ENCODE peak calls at places on chromosomes 12 and 14, in eight cellular contexts. G is stomach, S is Panc1, I is transverse colon, R is endothelial cell of umbilical vein, P is HCT116, U is GM12891, A is spleen. K is an unnamed sample.

GRCh38 chr14:54568821-54569591 is 2.1 kb downstream of the SAMD4A start:
- DNase-seq in G (no peak), S (no peak), I (peak), R (no peak), P (no peak), U (no peak), A (no peak), K (no peak)

GRCh38 chr12:80551897-80552296 is 107.9 kb downstream of the PTPRQ start:
- DNase-seq in G (no peak), S (no peak), I (no peak), R (peak), P (peak), U (no peak), A (no peak), K (no peak)

GRCh38 chr14:69151458-69152180 is 1.3 kb downstream of the DCAF5 start:
- DNase-seq in G (peak), S (no peak), I (peak), R (peak), P (peak), U (peak), A (peak), K (peak)

GRCh38 chr12:55705802-55706402 is 1.8 kb downstream of the ITGA7 start:
- DNase-seq in G (no peak), S (no peak), I (no peak), R (no peak), P (no peak), U (no peak), A (peak), K (no peak)

GRCh38 chr12:51847830-51848727 is at the start of gene FIGNL2:
- DNase-seq in G (no peak), S (no peak), I (no peak), R (peak), P (no peak), U (no peak), A (no peak), K (no peak)

GRCh38 chr14:75363570-75364227 is 64.1 kb upstream of the JDP2 start:
- DNase-seq in G (no peak), S (no peak), I (no peak), R (no peak), P (no peak), U (no peak), A (no peak), K (no peak)

GRCh38 chr12:88172844-88173407 is 30.8 kb downstream of the TMTC3 start:
- DNase-seq in G (no peak), S (no peak), I (no peak), R (peak), P (no peak), U (no peak), A (no peak), K (no peak)

GRCh38 chr12:10406725-10407124 is 2.8 kb downstream of the KLRC4 start:
- DNase-seq in G (no peak), S (no peak), I (no peak), R (no peak), P (no peak), U (no peak), A (no peak), K (no peak)

GRCh38 chr14:74083784-74084276 is 423 bp downstream of the ALDH6A1 start:
- DNase-seq in G (no peak), S (no peak), I (no peak), R (no peak), P (no peak), U (no peak), A (peak), K (no peak)

GRCh38 chr14:31326111-31326510 is 94.2 kb downstream of the HEATR5A start:
- DNase-seq in G (no peak), S (peak), I (no peak), R (peak), P (peak), U (no peak), A (no peak), K (no peak)

GRCh38 chr12:113214938-113215400 is 6.3 kb upstream of the TPCN1 start:
- DNase-seq in G (no peak), S (no peak), I (peak), R (peak), P (peak), U (no peak), A (no peak), K (no peak)

GRCh38 chr12:123363743-123364531 is 710 bp downstream of the SBNO1 start:
- DNase-seq in G (peak), S (no peak), I (peak), R (peak), P (no peak), U (no peak), A (peak), K (peak)

GRCh38 chr12:8956073-8956472 is 6.6 kb upstream of the M6PR start:
- DNase-seq in G (no peak), S (no peak), I (no peak), R (no peak), P (no peak), U (no peak), A (peak), K (no peak)

GRCh38 chr14:32252030-32252670 is 49.1 kb upstream of the RNU6-8 start:
- DNase-seq in G (peak), S (peak), I (peak), R (peak), P (peak), U (peak), A (no peak), K (peak)

GRCh38 chr12:3595721-3596120 is 104.7 kb downstream of the PRMT8 start:
- DNase-seq in G (no peak), S (no peak), I (no peak), R (no peak), P (no peak), U (no peak), A (peak), K (no peak)

GRCh38 chr12:32595251-32595650 is 83.8 kb upstream of the DNM1L start:
- DNase-seq in G (no peak), S (no peak), I (no peak), R (no peak), P (no peak), U (no peak), A (no peak), K (no peak)

GRCh38 chr14:25049559-25050493 is at the start of gene STXBP6:
- DNase-seq in G (peak), S (no peak), I (peak), R (peak), P (no peak), U (peak), A (no peak), K (peak)

GRCh38 chr14:73810478-73811163 is 41.0 kb upstream of the PTGR2 start:
- DNase-seq in G (no peak), S (no peak), I (no peak), R (no peak), P (no peak), U (no peak), A (no peak), K (no peak)

GRCh38 chr12:54164402-54165145 is 24.2 kb downstream of the SMUG1 start:
- DNase-seq in G (no peak), S (no peak), I (no peak), R (no peak), P (no peak), U (no peak), A (no peak), K (no peak)

GRCh38 chr12:120529641-120530314 is 820 bp upstream of the COQ5 start:
- DNase-seq in G (peak), S (no peak), I (peak), R (peak), P (peak), U (no peak), A (no peak), K (no peak)

GRCh38 chr12:1688086-1688710 is 2.7 kb upstream of the ADIPOR2 start:
- DNase-seq in G (no peak), S (no peak), I (no peak), R (no peak), P (no peak), U (no peak), A (no peak), K (no peak)

GRCh38 chr12:103441437-103442186 is 54.2 kb downstream of the C12orf42 start:
- DNase-seq in G (no peak), S (no peak), I (peak), R (no peak), P (no peak), U (peak), A (peak), K (peak)

GRCh38 chr14:32473476-32473875 is 144.4 kb downstream of the AKAP6 start:
- DNase-seq in G (no peak), S (no peak), I (peak), R (no peak), P (no peak), U (no peak), A (no peak), K (no peak)

DNA sequence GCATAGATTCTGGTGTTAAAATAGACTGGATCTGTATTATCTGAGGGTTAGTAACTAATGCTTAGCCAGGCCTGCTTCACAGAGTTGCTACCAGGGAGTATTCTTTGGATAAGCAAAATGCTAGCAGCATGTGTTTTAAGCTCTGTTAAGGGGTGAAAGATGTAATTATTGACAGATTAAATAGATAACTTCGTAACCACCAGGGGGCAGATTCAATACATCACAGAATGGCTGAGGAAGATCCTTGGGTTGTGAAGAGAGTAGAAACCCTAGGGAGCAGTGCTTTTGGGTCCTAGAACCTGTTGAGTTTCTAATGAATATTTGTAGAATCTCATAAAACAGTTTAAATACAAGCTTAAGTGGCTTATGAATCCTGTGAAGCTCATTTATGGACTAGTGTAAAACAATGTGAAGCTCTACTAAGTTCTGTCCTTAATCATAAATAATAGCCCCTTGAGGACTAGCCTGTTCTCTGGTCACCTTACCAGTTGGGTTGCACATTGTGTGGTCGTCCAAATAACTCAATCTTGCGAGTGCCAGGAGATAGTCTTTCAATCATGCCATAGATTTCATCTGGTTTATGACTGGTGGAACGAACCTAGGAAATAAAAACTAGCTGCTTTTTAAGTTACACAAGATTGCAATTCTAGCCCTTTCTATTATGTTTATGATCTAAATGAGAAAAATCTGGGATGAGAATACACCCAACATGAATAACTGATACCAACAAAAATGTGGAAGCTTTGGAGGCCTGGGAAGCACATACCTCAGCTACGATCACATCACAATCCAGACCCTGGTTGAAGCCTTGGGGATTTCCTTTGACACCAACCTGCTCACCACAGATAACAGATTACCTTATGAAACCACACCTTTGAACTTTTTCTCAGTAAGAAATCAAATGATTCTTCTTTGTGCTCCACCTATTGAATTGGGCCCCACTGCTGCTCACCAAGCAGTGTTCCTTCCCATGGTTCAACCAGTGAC is 12.3 kb downstream of the METTL3 start:
- DNase-seq in G (no peak), S (no peak), I (no peak), R (peak), P (peak), U (no peak), A (no peak), K (no peak)
- TF ChIP-seq POLR2AphosphoS5 in G (no peak), S (no peak), I (no peak), R (no peak), P (no peak), U (peak), A (no peak), K (no peak)

DNA sequence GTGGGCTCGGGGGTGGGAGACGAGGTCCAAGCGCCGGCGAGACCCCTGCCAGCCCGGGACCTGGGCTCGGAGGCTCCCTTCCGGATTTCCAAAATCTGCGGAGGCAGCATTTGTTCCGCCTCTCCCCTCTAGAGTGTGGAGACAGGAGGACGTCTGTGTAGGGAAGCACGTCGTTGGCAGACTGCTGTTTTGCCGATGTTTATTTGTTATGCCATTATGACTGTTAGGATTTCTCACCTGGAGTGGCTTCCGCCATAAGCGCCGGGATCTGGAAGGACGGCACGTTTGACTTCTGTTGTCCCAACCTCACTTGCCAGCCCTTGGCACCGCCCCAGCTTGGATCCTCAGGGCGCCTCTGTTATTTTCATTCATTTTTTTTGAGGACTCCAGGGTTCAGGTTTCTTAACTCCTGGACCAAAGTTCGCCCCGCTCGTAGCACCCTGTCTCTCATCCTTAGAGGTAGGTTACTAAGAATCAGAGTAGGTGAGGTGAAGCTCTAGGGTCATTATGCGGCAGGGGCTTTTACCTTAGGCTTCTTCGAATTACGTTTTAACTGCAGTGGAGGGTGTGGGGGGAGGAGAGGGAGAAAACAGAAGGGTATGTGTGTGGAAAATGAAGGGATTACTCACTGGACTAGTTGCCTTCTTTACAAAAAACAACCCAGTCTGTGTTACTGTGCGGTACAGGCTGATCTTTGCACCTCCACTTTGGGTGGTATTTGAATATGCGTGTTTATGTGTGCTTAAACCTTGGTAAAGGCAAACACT is 547 bp upstream of the PYGL start:
- DNase-seq in G (peak), S (no peak), I (peak), R (peak), P (peak), U (no peak), A (peak), K (no peak)
- TF ChIP-seq POLR2AphosphoS5 in G (no peak), S (no peak), I (no peak), R (no peak), P (no peak), U (no peak), A (peak), K (no peak)

GRCh38 chr14:80212025-80212402 is 710 bp upstream of the DIO2 start:
- DNase-seq in G (no peak), S (no peak), I (no peak), R (peak), P (no peak), U (no peak), A (no peak), K (no peak)

GRCh38 chr14:80208426-80208950 is 2.8 kb downstream of the DIO2 start:
- DNase-seq in G (no peak), S (no peak), I (no peak), R (no peak), P (no peak), U (no peak), A (no peak), K (no peak)

GRCh38 chr14:80215081-80215480 is 3.8 kb upstream of the DIO2 start:
- DNase-seq in G (no peak), S (no peak), I (no peak), R (no peak), P (no peak), U (no peak), A (no peak), K (no peak)

GRCh38 chr14:80213602-80214001 is 2.3 kb upstream of the DIO2 start:
- DNase-seq in G (peak), S (no peak), I (peak), R (peak), P (peak), U (peak), A (no peak), K (no peak)

GRCh38 chr14:80211143-80212024 is at the start of gene DIO2:
- DNase-seq in G (no peak), S (no peak), I (no peak), R (peak), P (no peak), U (no peak), A (no peak), K (no peak)
- TF ChIP-seq POLR2AphosphoS5 in G (no peak), S (no peak), I (no peak), R (no peak), P (no peak), U (no peak), A (peak), K (no peak)

GRCh38 chr12:84562331-84562730 is 350.3 kb downstream of the SLC6A15 start:
- DNase-seq in G (no peak), S (no peak), I (no peak), R (no peak), P (no peak), U (no peak), A (no peak), K (no peak)

GRCh38 chr12:84561362-84561761 is 351.2 kb downstream of the SLC6A15 start:
- DNase-seq in G (no peak), S (no peak), I (no peak), R (no peak), P (no peak), U (no peak), A (no peak), K (no peak)
- TF ChIP-seq POLR2AphosphoS5 in G (no peak), S (no peak), I (no peak), R (no peak), P (no peak), U (no peak), A (no peak), K (no peak)